ENCODE peak calls at places on chromosomes 2 and 18, in nine cellular contexts. One of them, this sample, is unnamed. For H3K27me3, the result is how much of the 10 kb centered on the place peaks cover.

GRCh38 chr2:237627463-237628321 is at the start of gene LRRFIP1:
- DNase-seq in trophoblast cell: peak
- DNase-seq in H9: peak
- DNase-seq in mammary epithelial cell: no peak
- DNase-seq in HCT116: no peak
- DNase-seq in IMR-90: no peak
- DNase-seq in PC-3: peak
- DNase-seq in HepG2: no peak
- DNase-seq in GM23248: peak
- DNase-seq in this sample: peak

GRCh38 chr2:222479855-222480254 is 55.5 kb downstream of the SGPP2 start:
- DNase-seq in trophoblast cell: no peak
- DNase-seq in H9: no peak
- DNase-seq in mammary epithelial cell: no peak
- DNase-seq in HCT116: no peak
- DNase-seq in IMR-90: no peak
- DNase-seq in PC-3: no peak
- DNase-seq in HepG2: no peak
- DNase-seq in GM23248: no peak
- DNase-seq in this sample: no peak

GRCh38 chr2:32064021-32064678 is 794 bp downstream of the SPAST start:
- DNase-seq in trophoblast cell: peak
- DNase-seq in H9: peak
- DNase-seq in mammary epithelial cell: peak
- DNase-seq in HCT116: no peak
- DNase-seq in IMR-90: no peak
- DNase-seq in PC-3: no peak
- DNase-seq in HepG2: no peak
- DNase-seq in GM23248: peak
- DNase-seq in this sample: peak

GRCh38 chr2:99467390-99467789 is 22.4 kb downstream of the REV1 start:
- DNase-seq in trophoblast cell: no peak
- DNase-seq in H9: no peak
- DNase-seq in mammary epithelial cell: no peak
- DNase-seq in HCT116: no peak
- DNase-seq in IMR-90: no peak
- DNase-seq in PC-3: no peak
- DNase-seq in HepG2: no peak
- DNase-seq in GM23248: no peak
- DNase-seq in this sample: no peak

GRCh38 chr2:64488050-64488974 is 34.4 kb downstream of the LGALSL start:
- DNase-seq in trophoblast cell: peak
- DNase-seq in H9: peak
- DNase-seq in mammary epithelial cell: peak
- DNase-seq in HCT116: peak
- DNase-seq in IMR-90: peak
- DNase-seq in PC-3: peak
- DNase-seq in HepG2: peak
- DNase-seq in GM23248: peak
- DNase-seq in this sample: peak

GRCh38 chr18:39561136-39561535 is 1995.5 kb upstream of the CELF4 start:
- DNase-seq in trophoblast cell: no peak
- DNase-seq in H9: no peak
- DNase-seq in mammary epithelial cell: no peak
- DNase-seq in HCT116: no peak
- DNase-seq in IMR-90: no peak
- DNase-seq in PC-3: no peak
- DNase-seq in HepG2: no peak
- DNase-seq in GM23248: peak
- DNase-seq in this sample: no peak

GRCh38 chr18:24265502-24266064 is 126.7 kb downstream of the CABYR start:
- DNase-seq in trophoblast cell: no peak
- DNase-seq in H9: no peak
- DNase-seq in mammary epithelial cell: no peak
- DNase-seq in HCT116: no peak
- DNase-seq in IMR-90: no peak
- DNase-seq in PC-3: no peak
- DNase-seq in HepG2: no peak
- DNase-seq in GM23248: no peak
- DNase-seq in this sample: no peak

GRCh38 chr2:55148269-55148668 is 83.8 kb downstream of the CLHC1 start:
- DNase-seq in trophoblast cell: peak
- DNase-seq in H9: no peak
- DNase-seq in mammary epithelial cell: peak
- DNase-seq in HCT116: no peak
- DNase-seq in IMR-90: peak
- DNase-seq in PC-3: peak
- DNase-seq in HepG2: no peak
- DNase-seq in GM23248: peak
- DNase-seq in this sample: peak

GRCh38 chr2:205712508-205712907 is 30.2 kb downstream of the NRP2 start:
- DNase-seq in trophoblast cell: peak
- DNase-seq in H9: no peak
- DNase-seq in mammary epithelial cell: peak
- DNase-seq in HCT116: no peak
- DNase-seq in IMR-90: peak
- DNase-seq in PC-3: peak
- DNase-seq in HepG2: no peak
- DNase-seq in GM23248: peak
- DNase-seq in this sample: peak

GRCh38 chr2:235278771-235279355 is 215.0 kb upstream of the AGAP1 start:
- DNase-seq in trophoblast cell: no peak
- DNase-seq in H9: no peak
- DNase-seq in mammary epithelial cell: no peak
- DNase-seq in HCT116: no peak
- DNase-seq in IMR-90: no peak
- DNase-seq in PC-3: no peak
- DNase-seq in HepG2: no peak
- DNase-seq in GM23248: peak
- DNase-seq in this sample: no peak

GRCh38 chr2:25419678-25420242 is 78.0 kb upstream of the DNMT3A start:
- DNase-seq in trophoblast cell: no peak
- DNase-seq in H9: no peak
- DNase-seq in mammary epithelial cell: no peak
- DNase-seq in HCT116: no peak
- DNase-seq in IMR-90: no peak
- DNase-seq in PC-3: no peak
- DNase-seq in HepG2: no peak
- DNase-seq in GM23248: no peak
- DNase-seq in this sample: no peak

GRCh38 chr2:64204006-64204632 is 59.9 kb upstream of the PELI1 start:
- DNase-seq in trophoblast cell: peak
- DNase-seq in H9: peak
- DNase-seq in mammary epithelial cell: peak
- DNase-seq in HCT116: no peak
- DNase-seq in IMR-90: peak
- DNase-seq in PC-3: no peak
- DNase-seq in HepG2: no peak
- DNase-seq in GM23248: peak
- DNase-seq in this sample: peak

DNA sequence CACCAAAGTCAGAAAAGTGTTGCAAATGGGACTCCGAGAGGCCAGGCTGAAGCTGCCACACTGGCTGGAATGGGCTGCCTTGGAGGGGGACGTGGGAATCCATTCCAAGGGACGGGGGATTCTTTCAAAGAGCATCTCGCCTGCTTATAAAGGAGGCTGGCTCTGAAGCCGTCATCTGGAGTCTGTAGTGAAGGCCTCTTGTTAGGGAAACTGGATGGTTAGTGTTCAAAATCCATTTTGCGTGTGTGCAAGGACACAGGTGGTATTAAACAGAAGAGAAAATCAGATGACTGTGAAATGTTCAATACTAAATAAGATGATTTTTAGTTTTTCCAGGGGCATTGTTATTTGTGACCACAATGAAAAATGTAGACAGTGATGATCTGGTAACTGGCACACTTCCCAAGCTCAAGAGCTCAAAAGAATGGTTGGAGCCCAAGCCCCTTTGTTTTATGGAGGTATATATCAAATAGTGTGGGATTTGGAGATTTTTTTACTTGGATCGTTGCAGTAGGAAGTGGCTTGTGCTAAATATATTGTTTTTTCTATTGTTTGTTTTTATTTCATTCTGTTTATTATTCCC is 825 bp downstream of the FAM228B start:
- DNase-seq in trophoblast cell: no peak
- DNase-seq in H9: no peak
- DNase-seq in mammary epithelial cell: peak
- DNase-seq in HCT116: no peak
- DNase-seq in IMR-90: peak
- DNase-seq in PC-3: peak
- DNase-seq in HepG2: no peak
- DNase-seq in GM23248: peak
- DNase-seq in this sample: peak
- H3K9ac ChIP-seq in trophoblast cell: peak
- H3K9ac ChIP-seq in H9: peak
- H3K9ac ChIP-seq in mammary epithelial cell: peak
- H3K9ac ChIP-seq in HCT116: peak
- H3K9ac ChIP-seq in IMR-90: peak
- H3K9ac ChIP-seq in PC-3: peak
- H3K9ac ChIP-seq in HepG2: peak
- H3K9ac ChIP-seq in GM23248: peak
- H3K9ac ChIP-seq in this sample: peak

DNA sequence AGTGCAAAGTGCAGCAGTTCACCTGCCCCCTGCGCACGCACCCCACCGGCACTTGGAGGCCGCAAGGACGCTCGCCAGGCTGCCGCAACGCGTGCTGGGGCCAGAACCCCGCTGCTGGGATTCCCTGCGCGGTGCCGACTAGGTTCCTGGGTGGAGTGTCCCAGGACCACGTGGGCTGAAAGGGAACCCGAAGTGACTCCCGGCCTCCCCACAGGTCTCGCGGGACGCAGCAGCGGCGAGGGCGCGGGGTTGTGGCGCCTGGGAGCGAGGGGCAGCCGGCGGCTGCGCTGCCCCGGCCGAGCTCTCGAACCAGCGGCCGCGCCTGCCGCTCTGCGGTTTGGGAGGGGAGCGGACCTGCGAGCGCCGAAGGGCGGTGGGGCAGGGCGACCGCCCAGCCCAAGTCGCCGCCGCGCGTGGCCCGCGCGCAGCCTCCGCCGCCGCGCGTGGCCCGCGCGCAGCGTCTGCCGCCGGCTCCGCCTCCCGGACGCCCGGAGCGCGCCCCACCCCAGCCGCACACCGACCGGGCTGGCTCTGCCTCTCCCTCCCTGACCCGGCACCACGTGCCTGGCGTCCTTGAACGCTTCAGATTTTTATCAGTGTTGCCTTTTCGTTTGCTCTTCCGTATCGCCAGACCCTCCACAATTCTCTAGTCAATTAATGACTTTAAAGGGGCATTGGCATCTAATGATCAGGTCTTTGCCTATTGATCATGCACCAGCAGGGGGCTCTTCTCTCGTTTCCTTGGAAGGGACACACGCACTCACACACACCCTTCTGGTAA is at the start of gene FTCDNL1:
- DNase-seq in trophoblast cell: peak
- DNase-seq in H9: peak
- DNase-seq in mammary epithelial cell: peak
- DNase-seq in HCT116: peak
- DNase-seq in IMR-90: peak
- DNase-seq in PC-3: peak
- DNase-seq in HepG2: peak
- DNase-seq in GM23248: peak
- DNase-seq in this sample: peak
- H3K27me3 ChIP-seq in trophoblast cell: under half
- H3K27me3 ChIP-seq in H9: under half
- H3K27me3 ChIP-seq in mammary epithelial cell: under half
- H3K27me3 ChIP-seq in HCT116: under half
- H3K27me3 ChIP-seq in IMR-90: under half
- H3K27me3 ChIP-seq in PC-3: half or more
- H3K27me3 ChIP-seq in HepG2: under half
- H3K27me3 ChIP-seq in GM23248: under half
- H3K27me3 ChIP-seq in this sample: under half

GRCh38 chr2:37317746-37318145 is 6.9 kb downstream of the PRKD3 start:
- DNase-seq in trophoblast cell: no peak
- DNase-seq in H9: no peak
- DNase-seq in mammary epithelial cell: peak
- DNase-seq in HCT116: no peak
- DNase-seq in IMR-90: no peak
- DNase-seq in PC-3: no peak
- DNase-seq in HepG2: no peak
- DNase-seq in GM23248: no peak
- DNase-seq in this sample: no peak

GRCh38 chr2:37316181-37316580 is 8.5 kb downstream of the PRKD3 start:
- DNase-seq in trophoblast cell: no peak
- DNase-seq in H9: no peak
- DNase-seq in mammary epithelial cell: no peak
- DNase-seq in HCT116: no peak
- DNase-seq in IMR-90: no peak
- DNase-seq in PC-3: no peak
- DNase-seq in HepG2: no peak
- DNase-seq in GM23248: no peak
- DNase-seq in this sample: no peak

GRCh38 chr2:37319754-37320609 is 4.7 kb downstream of the PRKD3 start:
- DNase-seq in trophoblast cell: no peak
- DNase-seq in H9: no peak
- DNase-seq in mammary epithelial cell: no peak
- DNase-seq in HCT116: no peak
- DNase-seq in IMR-90: no peak
- DNase-seq in PC-3: no peak
- DNase-seq in HepG2: no peak
- DNase-seq in GM23248: no peak
- DNase-seq in this sample: no peak

GRCh38 chr2:37321029-37321682 is 3.5 kb downstream of the PRKD3 start:
- DNase-seq in trophoblast cell: no peak
- DNase-seq in H9: no peak
- DNase-seq in mammary epithelial cell: no peak
- DNase-seq in HCT116: no peak
- DNase-seq in IMR-90: no peak
- DNase-seq in PC-3: no peak
- DNase-seq in HepG2: no peak
- DNase-seq in GM23248: no peak
- DNase-seq in this sample: no peak

DNA sequence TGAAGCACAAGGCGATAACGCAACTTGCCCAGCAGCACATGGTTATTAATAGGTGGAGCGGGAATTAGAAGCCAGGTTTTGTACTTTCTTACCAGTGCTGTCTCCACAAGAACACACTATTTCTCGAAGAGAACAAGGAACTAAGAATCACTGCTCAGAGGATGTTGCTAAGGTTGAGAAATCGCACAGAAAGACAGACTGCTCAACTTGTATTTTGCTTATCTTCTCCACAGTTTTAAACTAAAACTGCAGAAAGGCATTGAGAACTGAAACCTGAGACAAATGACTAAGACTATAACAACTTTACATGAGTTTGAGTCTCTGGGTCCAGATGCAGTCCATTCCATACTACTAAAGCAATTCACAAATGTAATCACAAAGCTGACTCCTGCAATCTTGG is 6.2 kb downstream of the PRKD3 start:
- DNase-seq in trophoblast cell: peak
- DNase-seq in H9: no peak
- DNase-seq in mammary epithelial cell: no peak
- DNase-seq in HCT116: no peak
- DNase-seq in IMR-90: peak
- DNase-seq in PC-3: no peak
- DNase-seq in HepG2: no peak
- DNase-seq in GM23248: peak
- DNase-seq in this sample: peak
- H3K9ac ChIP-seq in trophoblast cell: no peak
- H3K9ac ChIP-seq in H9: no peak
- H3K9ac ChIP-seq in mammary epithelial cell: no peak
- H3K9ac ChIP-seq in HCT116: no peak
- H3K9ac ChIP-seq in IMR-90: peak
- H3K9ac ChIP-seq in PC-3: no peak
- H3K9ac ChIP-seq in HepG2: no peak
- H3K9ac ChIP-seq in GM23248: no peak
- H3K9ac ChIP-seq in this sample: no peak

GRCh38 chr2:41933035-41933429 is 114.8 kb upstream of the PKDCC start:
- DNase-seq in trophoblast cell: no peak
- DNase-seq in H9: no peak
- DNase-seq in mammary epithelial cell: no peak
- DNase-seq in HCT116: no peak
- DNase-seq in IMR-90: no peak
- DNase-seq in PC-3: no peak
- DNase-seq in HepG2: no peak
- DNase-seq in GM23248: no peak
- DNase-seq in this sample: no peak
- H3K27me3 ChIP-seq in trophoblast cell: under half
- H3K27me3 ChIP-seq in H9: under half
- H3K27me3 ChIP-seq in mammary epithelial cell: under half
- H3K27me3 ChIP-seq in HCT116: under half
- H3K27me3 ChIP-seq in IMR-90: under half
- H3K27me3 ChIP-seq in PC-3: under half
- H3K27me3 ChIP-seq in HepG2: under half
- H3K27me3 ChIP-seq in GM23248: under half
- H3K27me3 ChIP-seq in this sample: under half

This sample was measured in adipocyte.